ENCODE peak calls at places on chromosomes 13 and 19, in six cellular contexts. P is Peyer's patch, S is ovary, Q is IMR-90, C is H1, Z is esophagus squamous epithelium. Y is an unnamed sample.

GRCh38 chr13:20940083-20940482 is 37.5 kb upstream of the XPO4 start:
- DNase-seq in P (no peak), S (no peak), Q (peak; percentile 83), C (no peak), Z (no peak), Y (no peak)

GRCh38 chr19:42201489-42202289 is 15.8 kb downstream of the DEDD2 start:
- DNase-seq in P (peak; percentile 80), S (no peak), Q (no peak), C (no peak), Z (no peak), Y (no peak)

GRCh38 chr13:53545340-53545941 is 516.8 kb downstream of the OLFM4 start:
- DNase-seq in P (no peak), S (no peak), Q (no peak), C (peak; percentile 51), Z (no peak), Y (no peak)

GRCh38 chr19:18306209-18306902 is 16.5 kb downstream of the LSM4 start:
- DNase-seq in P (peak; percentile 72), S (no peak), Q (no peak), C (no peak), Z (no peak), Y (no peak)

GRCh38 chr13:39311619-39312018 is 273.4 kb downstream of the NHLRC3 start:
- DNase-seq in P (no peak), S (no peak), Q (no peak), C (no peak), Z (no peak), Y (no peak)

GRCh38 chr13:41942462-41943094 is 18.3 kb downstream of the VWA8 start:
- DNase-seq in P (no peak), S (no peak), Q (peak; percentile 74), C (no peak), Z (no peak), Y (no peak)

GRCh38 chr13:27704681-27705080 is 83.0 kb downstream of the POLR1D start:
- DNase-seq in P (no peak), S (no peak), Q (no peak), C (no peak), Z (no peak), Y (no peak)

GRCh38 chr19:40273469-40274360 is 11.4 kb downstream of the AKT2 start:
- DNase-seq in P (no peak), S (no peak), Q (no peak), C (no peak), Z (no peak), Y (no peak)

GRCh38 chr13:114286808-114287207 is 5.4 kb downstream of the UPF3A start:
- DNase-seq in P (no peak), S (no peak), Q (peak; percentile 85), C (no peak), Z (no peak), Y (no peak)

GRCh38 chr13:79289557-79289956 is 116.5 kb downstream of the RBM26 start:
- DNase-seq in P (no peak), S (no peak), Q (no peak), C (no peak), Z (no peak), Y (no peak)

GRCh38 chr19:48624791-48625723 is 5.8 kb downstream of the SPHK2 start:
- DNase-seq in P (no peak), S (peak; percentile 60), Q (no peak), C (no peak), Z (no peak), Y (no peak)
- TF ChIP-seq POLR2A in P (peak; percentile 93), S (no peak), Q (no peak), C (peak; percentile 78), Z (no peak), Y (no peak)

GRCh38 chr13:35475131-35475959 is 1.1 kb downstream of the MAB21L1 start:
- DNase-seq in P (no peak), S (peak; percentile 60), Q (peak; percentile 16), C (peak; percentile 71), Z (no peak), Y (no peak)

GRCh38 chr13:35472308-35473008 is 4.0 kb downstream of the MAB21L1 start:
- DNase-seq in P (no peak), S (no peak), Q (no peak), C (no peak), Z (no peak), Y (no peak)

GRCh38 chr13:35471466-35472307 is 4.8 kb downstream of the MAB21L1 start:
- DNase-seq in P (no peak), S (no peak), Q (no peak), C (no peak), Z (no peak), Y (no peak)

GRCh38 chr13:35475960-35476943 is at the start of gene MAB21L1:
- DNase-seq in P (no peak), S (peak; percentile 28), Q (peak; percentile 19), C (peak; percentile 59), Z (no peak), Y (no peak)

DNA sequence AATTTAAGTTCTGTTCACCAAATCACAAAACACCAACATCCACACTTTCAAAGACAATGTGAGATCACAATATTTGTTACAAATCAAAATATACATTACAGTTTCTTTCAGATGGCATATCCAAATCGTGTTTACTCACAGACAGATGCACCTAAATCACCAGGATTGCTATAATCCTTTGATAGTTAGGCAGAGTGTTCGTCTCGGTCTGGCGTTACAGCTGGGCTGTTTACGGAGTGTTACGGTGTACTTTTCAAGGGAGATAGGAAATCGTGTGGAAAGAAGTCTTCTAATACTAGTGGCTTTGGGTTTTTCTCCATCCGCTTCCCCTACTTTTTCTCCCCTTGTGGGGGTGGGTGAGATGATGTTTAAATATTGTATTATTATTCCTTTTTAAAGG is 1.9 kb downstream of the MAB21L1 start:
- DNase-seq in P (no peak), S (no peak), Q (no peak), C (no peak), Z (no peak), Y (no peak)
- H3K27ac ChIP-seq in P (no peak overlapping the region), S (no peak overlapping the region), Q (no peak overlapping the region), C (no peak overlapping the region), Z (peak overlapping the region; percentile 29), Y (no peak overlapping the region)

DNA sequence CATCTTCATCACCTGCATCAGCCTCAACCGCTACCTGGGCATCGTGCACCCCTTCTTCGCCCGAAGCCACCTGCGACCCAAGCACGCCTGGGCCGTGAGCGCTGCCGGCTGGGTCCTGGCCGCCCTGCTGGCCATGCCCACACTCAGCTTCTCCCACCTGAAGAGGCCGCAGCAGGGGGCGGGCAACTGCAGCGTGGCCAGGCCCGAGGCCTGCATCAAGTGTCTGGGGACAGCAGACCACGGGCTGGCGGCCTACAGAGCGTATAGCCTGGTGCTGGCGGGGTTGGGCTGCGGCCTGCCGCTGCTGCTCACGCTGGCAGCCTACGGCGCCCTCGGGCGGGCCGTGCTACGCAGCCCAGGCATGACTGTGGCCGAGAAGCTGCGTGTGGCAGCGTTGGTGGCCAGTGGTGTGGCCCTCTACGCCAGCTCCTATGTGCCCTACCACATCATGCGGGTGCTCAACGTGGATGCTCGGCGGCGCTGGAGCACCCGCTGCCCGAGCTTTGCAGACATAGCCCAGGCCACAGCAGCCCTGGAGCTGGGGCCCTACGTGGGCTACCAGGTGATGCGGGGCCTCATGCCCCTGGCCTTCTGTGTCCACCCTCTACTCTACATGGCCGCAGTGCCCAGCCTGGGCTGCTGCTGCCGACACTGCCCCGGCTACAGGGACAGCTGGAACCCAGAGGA is 2.6 kb downstream of the P2RY11 start:
- DNase-seq in P (no peak), S (no peak), Q (no peak), C (no peak), Z (no peak), Y (peak; percentile 40)
- TF ChIP-seq POLR2A in P (no peak), S (no peak), Q (no peak), C (peak; percentile 2), Z (no peak), Y (no peak)

DNA sequence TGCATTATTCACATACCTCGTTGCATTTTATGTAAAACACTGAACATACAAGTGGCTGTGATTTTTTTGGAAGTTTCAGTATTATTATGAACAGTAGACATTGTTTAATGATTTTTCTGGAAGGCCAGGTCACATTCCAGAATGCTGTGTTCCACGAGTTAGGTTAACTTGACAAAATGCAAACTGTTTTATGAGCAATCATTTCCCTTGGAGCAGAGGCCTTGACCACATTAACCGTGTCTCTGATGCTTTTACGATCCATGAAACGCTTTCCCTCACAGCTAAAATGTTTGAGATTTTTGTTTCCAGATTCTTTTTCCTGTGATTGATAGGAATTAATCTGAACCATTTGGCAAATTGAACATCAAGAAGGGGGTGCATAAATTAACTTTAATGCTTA is 57.8 kb downstream of the MBNL2 start:
- DNase-seq in P (no peak), S (no peak), Q (peak; percentile 74), C (no peak), Z (no peak), Y (no peak)
- H3K27ac ChIP-seq in P (no peak overlapping the region), S (no peak overlapping the region), Q (no peak overlapping the region), C (no peak overlapping the region), Z (peak overlapping the region; percentile 79), Y (no peak overlapping the region)

DNA sequence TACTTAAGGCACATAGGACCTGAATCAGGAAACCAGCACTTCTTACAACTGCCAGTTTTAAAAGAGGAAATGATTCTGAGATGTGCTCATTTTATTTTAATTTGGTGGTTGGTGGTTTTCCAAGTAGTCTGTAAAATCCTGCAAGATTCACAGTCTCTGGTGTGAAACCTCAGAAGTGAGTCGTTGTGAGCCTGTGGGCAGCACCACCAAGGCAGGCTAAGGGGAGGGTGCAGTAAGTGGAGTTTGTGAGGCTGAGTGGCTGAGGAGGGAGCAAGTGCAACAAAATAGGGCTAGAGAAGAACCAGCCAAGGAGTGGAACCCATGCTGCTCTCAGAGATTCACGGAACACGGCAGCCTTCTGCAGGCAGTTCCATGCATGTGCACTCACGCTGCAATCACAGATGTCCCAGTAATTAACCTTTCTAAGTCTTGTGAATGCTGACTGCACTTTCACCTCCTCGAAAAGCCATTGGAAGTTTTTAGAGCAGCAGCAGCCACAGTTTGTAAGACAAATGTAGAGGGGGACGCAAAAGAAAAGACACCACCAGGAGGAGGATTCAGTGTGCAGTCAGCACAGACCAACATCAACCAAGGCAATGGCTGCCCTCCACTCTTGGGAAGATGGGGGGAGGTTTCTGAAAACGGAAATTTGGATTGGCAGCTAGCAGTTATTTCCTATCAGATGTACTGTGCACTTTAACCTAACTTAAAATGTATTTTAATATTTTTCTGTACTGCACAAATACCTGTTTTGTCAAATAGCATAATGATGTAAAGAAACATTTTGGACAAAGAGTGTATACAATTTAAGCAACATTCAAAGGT is 44.9 kb downstream of the ESD start:
- DNase-seq in P (peak; percentile 26), S (no peak), Q (peak; percentile 45), C (no peak), Z (no peak), Y (no peak)
- TF ChIP-seq POLR2A in P (no peak), S (no peak), Q (no peak), C (no peak), Z (no peak), Y (no peak)

GRCh38 chr19:58274771-58275199 is 4.0 kb upstream of the ZNF8 start:
- DNase-seq in P (no peak), S (no peak), Q (peak; percentile 35), C (no peak), Z (no peak), Y (no peak)

GRCh38 chr19:58278156-58279041 is at the start of gene ZNF8:
- DNase-seq in P (peak; percentile 96), S (peak; percentile 99), Q (peak; percentile 98), C (peak; percentile 96), Z (peak; percentile 69), Y (peak; percentile 95)

GRCh38 chr19:58277197-58277596 is 1.6 kb upstream of the ZNF8 start:
- DNase-seq in P (no peak), S (no peak), Q (no peak), C (no peak), Z (no peak), Y (no peak)

GRCh38 chr19:58277748-58278147 is 1.0 kb upstream of the ZNF8 start:
- DNase-seq in P (no peak), S (no peak), Q (no peak), C (no peak), Z (no peak), Y (no peak)

GRCh38 chr19:58275564-58275963 is 3.2 kb upstream of the ZNF8 start:
- DNase-seq in P (no peak), S (no peak), Q (no peak), C (no peak), Z (no peak), Y (no peak)
- H3K27ac ChIP-seq in P (no peak overlapping the region), S (no peak overlapping the region), Q (no peak overlapping the region), C (no peak overlapping the region), Z (no peak overlapping the region), Y (no peak overlapping the region)